ENCODE peak calls at places on chromosomes 2 and 18, in nine cellular contexts. E is dorsolateral prefrontal cortex; Z is CD4-positive, alpha-beta memory T cell; W is IMR-90; Y is ovary; K is CD8-positive, alpha-beta T cell; B is psoas muscle; M is K562; I is brain microvascular endothelial cell. D is an unnamed sample.

GRCh38 chr2:3680548-3681345 is 22.6 kb upstream of the DCDC2C start:
- DNase-seq in E (no peak), Z (no peak), W (no peak), Y (no peak), K (no peak), B (no peak), M (no peak), I (no peak), D (no peak)

GRCh38 chr2:168188011-168188410 is 59.4 kb downstream of the STK39 start:
- DNase-seq in E (no peak), Z (no peak), W (no peak), Y (no peak), K (no peak), B (no peak), M (no peak), I (no peak), D (no peak)

GRCh38 chr2:226798422-226799210 is 1.0 kb downstream of the IRS1 start:
- DNase-seq in E (peak), Z (peak), W (peak), Y (no peak), K (peak), B (peak), M (no peak), I (peak), D (peak)

GRCh38 chr2:20574930-20575329 is 76.0 kb downstream of the HS1BP3 start:
- DNase-seq in E (no peak), Z (no peak), W (no peak), Y (no peak), K (no peak), B (no peak), M (no peak), I (no peak), D (no peak)

GRCh38 chr2:187912956-187913355 is 358.7 kb upstream of the TFPI start:
- DNase-seq in E (no peak), Z (no peak), W (no peak), Y (no peak), K (no peak), B (no peak), M (no peak), I (no peak), D (no peak)

GRCh38 chr2:121360566-121361300 is 75.7 kb upstream of the TFCP2L1 start:
- DNase-seq in E (no peak), Z (no peak), W (peak), Y (no peak), K (no peak), B (peak), M (no peak), I (peak), D (peak)

GRCh38 chr18:69813559-69813958 is 134.1 kb downstream of the CD226 start:
- DNase-seq in E (no peak), Z (no peak), W (no peak), Y (no peak), K (no peak), B (no peak), M (no peak), I (no peak), D (no peak)

GRCh38 chr2:88016086-88016947 is at the start of gene RNU2-63P:
- DNase-seq in E (peak), Z (peak), W (peak), Y (peak), K (peak), B (peak), M (peak), I (peak), D (peak)

GRCh38 chr2:173653427-173653795 is 298.7 kb downstream of the CDCA7 start:
- DNase-seq in E (no peak), Z (no peak), W (no peak), Y (no peak), K (no peak), B (no peak), M (no peak), I (no peak), D (no peak)

GRCh38 chr2:195902857-195903256 is 165.8 kb downstream of the DNAH7 start:
- DNase-seq in E (no peak), Z (no peak), W (no peak), Y (no peak), K (no peak), B (no peak), M (no peak), I (no peak), D (no peak)

GRCh38 chr2:39609917-39610316 is 55.8 kb upstream of the TMEM178A start:
- DNase-seq in E (no peak), Z (no peak), W (no peak), Y (no peak), K (no peak), B (no peak), M (no peak), I (no peak), D (no peak)

GRCh38 chr2:51490576-51491234 is 458.8 kb upstream of the NRXN1 start:
- DNase-seq in E (no peak), Z (no peak), W (no peak), Y (no peak), K (no peak), B (no peak), M (no peak), I (peak), D (no peak)

GRCh38 chr2:232349546-232349945 is 29.0 kb upstream of the ALPP start:
- DNase-seq in E (no peak), Z (no peak), W (no peak), Y (no peak), K (no peak), B (no peak), M (no peak), I (no peak), D (peak)

GRCh38 chr18:49238433-49239042 is 221.9 kb downstream of the DYM start:
- DNase-seq in E (no peak), Z (no peak), W (peak), Y (no peak), K (no peak), B (no peak), M (peak), I (peak), D (no peak)

GRCh38 chr2:228728961-228729360 is 542.1 kb downstream of the PID1 start:
- DNase-seq in E (no peak), Z (no peak), W (no peak), Y (no peak), K (no peak), B (no peak), M (no peak), I (no peak), D (no peak)

GRCh38 chr2:86441789-86442641 is 844 bp downstream of the KDM3A start:
- DNase-seq in E (peak), Z (peak), W (peak), Y (peak), K (peak), B (peak), M (peak), I (peak), D (peak)

GRCh38 chr18:5601188-5601624 is 57.4 kb upstream of the EPB41L3 start:
- DNase-seq in E (no peak), Z (no peak), W (no peak), Y (no peak), K (no peak), B (no peak), M (no peak), I (no peak), D (no peak)

GRCh38 chr18:45775241-45775676 is 50.2 kb upstream of the SIGLEC15 start:
- DNase-seq in E (peak), Z (peak), W (peak), Y (peak), K (peak), B (peak), M (peak), I (peak), D (peak)

GRCh38 chr2:203909946-203910476 is 26.6 kb upstream of the ICOS start:
- DNase-seq in E (no peak), Z (no peak), W (no peak), Y (no peak), K (no peak), B (no peak), M (no peak), I (no peak), D (no peak)

GRCh38 chr2:62306751-62307468 is 111.0 kb downstream of the B3GNT2 start:
- DNase-seq in E (no peak), Z (peak), W (peak), Y (no peak), K (peak), B (no peak), M (no peak), I (peak), D (no peak)

GRCh38 chr2:233481368-233482142 is 85.0 kb downstream of the USP40 start:
- DNase-seq in E (no peak), Z (no peak), W (no peak), Y (no peak), K (no peak), B (no peak), M (no peak), I (no peak), D (peak)

GRCh38 chr2:30361751-30362394 is 85.2 kb upstream of the LCLAT1 start:
- DNase-seq in E (no peak), Z (no peak), W (no peak), Y (no peak), K (no peak), B (no peak), M (no peak), I (no peak), D (no peak)

GRCh38 chr2:147223119-147223518 is 621.7 kb upstream of the ACVR2A start:
- DNase-seq in E (no peak), Z (no peak), W (no peak), Y (no peak), K (no peak), B (no peak), M (no peak), I (no peak), D (no peak)

GRCh38 chr2:232454630-232455029 is 1.3 kb upstream of the ALPI start:
- DNase-seq in E (peak), Z (no peak), W (no peak), Y (no peak), K (no peak), B (no peak), M (no peak), I (no peak), D (peak)

GRCh38 chr2:110639972-110640371 is 37.9 kb downstream of the BUB1 start:
- DNase-seq in E (no peak), Z (no peak), W (no peak), Y (no peak), K (no peak), B (no peak), M (no peak), I (no peak), D (no peak)

GRCh38 chr2:206257345-206257744 is 17.1 kb upstream of the ZDBF2 start:
- DNase-seq in E (no peak), Z (no peak), W (no peak), Y (no peak), K (no peak), B (no peak), M (no peak), I (no peak), D (no peak)

GRCh38 chr2:18987592-18988073 is 370.8 kb downstream of the OSR1 start:
- DNase-seq in E (peak), Z (no peak), W (peak), Y (peak), K (no peak), B (peak), M (no peak), I (peak), D (peak)

GRCh38 chr18:3012306-3012919 is 531 bp downstream of the LPIN2 start:
- DNase-seq in E (peak), Z (peak), W (peak), Y (peak), K (peak), B (peak), M (peak), I (no peak), D (no peak)

GRCh38 chr2:241545113-241545512 is 13.4 kb upstream of the BOK start:
- DNase-seq in E (no peak), Z (no peak), W (peak), Y (no peak), K (no peak), B (no peak), M (no peak), I (peak), D (no peak)

GRCh38 chr18:21682276-21683051 is 22.1 kb downstream of the ABHD3 start:
- DNase-seq in E (no peak), Z (peak), W (peak), Y (no peak), K (peak), B (no peak), M (no peak), I (no peak), D (no peak)

GRCh38 chr2:236568068-236568921 is 1.3 kb upstream of the ACKR3 start:
- DNase-seq in E (peak), Z (peak), W (no peak), Y (peak), K (no peak), B (peak), M (no peak), I (no peak), D (peak)

GRCh38 chr2:31979966-31980365 is 30.8 kb downstream of the MEMO1 start:
- DNase-seq in E (no peak), Z (no peak), W (no peak), Y (no peak), K (no peak), B (no peak), M (no peak), I (no peak), D (no peak)

GRCh38 chr18:79371536-79372210 is 24.1 kb upstream of the NFATC1 start:
- DNase-seq in E (no peak), Z (no peak), W (no peak), Y (no peak), K (no peak), B (no peak), M (no peak), I (no peak), D (no peak)

GRCh38 chr2:207153266-207153990 is 12.3 kb downstream of the KLF7 start:
- DNase-seq in E (no peak), Z (no peak), W (no peak), Y (no peak), K (no peak), B (no peak), M (no peak), I (no peak), D (no peak)

GRCh38 chr2:172927381-172928357 is 148.0 kb upstream of the MAP3K20 start:
- DNase-seq in E (no peak), Z (no peak), W (peak), Y (no peak), K (no peak), B (no peak), M (no peak), I (peak), D (no peak)

GRCh38 chr2:133434962-133435668 is 133.1 kb downstream of the NCKAP5 start:
- DNase-seq in E (no peak), Z (no peak), W (peak), Y (no peak), K (no peak), B (no peak), M (no peak), I (peak), D (no peak)

GRCh38 chr2:64403426-64403825 is 50.5 kb upstream of the LGALSL start:
- DNase-seq in E (no peak), Z (no peak), W (no peak), Y (no peak), K (no peak), B (no peak), M (no peak), I (no peak), D (no peak)

GRCh38 chr2:75077909-75078308 is 119.5 kb downstream of the POLE4 start:
- DNase-seq in E (no peak), Z (no peak), W (no peak), Y (no peak), K (no peak), B (no peak), M (no peak), I (no peak), D (no peak)
- H3K4me3 ChIP-seq in E (no peak), Z (no peak), W (no peak), Y (no peak), K (no peak), B (no peak), M (no peak), I (no peak), D (no peak)

DNA sequence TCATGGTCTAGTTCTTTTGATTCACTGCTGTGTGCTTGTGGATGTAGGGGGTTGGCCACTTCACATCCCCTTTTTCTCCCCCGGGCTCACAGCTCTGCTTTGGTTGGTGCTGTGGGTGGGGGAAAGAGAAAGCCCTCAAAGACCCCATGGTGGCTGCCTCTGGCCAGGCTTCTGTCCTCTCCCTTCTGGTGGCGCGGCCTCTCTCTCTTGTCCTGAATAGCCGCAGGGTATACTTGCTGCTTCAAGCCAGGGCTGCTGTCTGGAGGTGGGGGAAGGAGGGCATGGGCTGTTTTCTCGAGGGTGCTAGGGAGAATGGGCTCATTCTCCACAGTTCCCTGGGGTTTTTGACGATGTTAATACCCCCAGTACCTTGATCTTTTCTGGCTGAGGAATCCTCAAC is 53.9 kb downstream of the IL1R2 start:
- DNase-seq in E (no peak), Z (no peak), W (no peak), Y (no peak), K (no peak), B (no peak), M (no peak), I (no peak), D (no peak)
- H3K27ac ChIP-seq in E (no peak), Z (no peak), W (peak), Y (no peak), K (no peak), B (no peak), M (no peak), I (peak), D (peak)

DNA sequence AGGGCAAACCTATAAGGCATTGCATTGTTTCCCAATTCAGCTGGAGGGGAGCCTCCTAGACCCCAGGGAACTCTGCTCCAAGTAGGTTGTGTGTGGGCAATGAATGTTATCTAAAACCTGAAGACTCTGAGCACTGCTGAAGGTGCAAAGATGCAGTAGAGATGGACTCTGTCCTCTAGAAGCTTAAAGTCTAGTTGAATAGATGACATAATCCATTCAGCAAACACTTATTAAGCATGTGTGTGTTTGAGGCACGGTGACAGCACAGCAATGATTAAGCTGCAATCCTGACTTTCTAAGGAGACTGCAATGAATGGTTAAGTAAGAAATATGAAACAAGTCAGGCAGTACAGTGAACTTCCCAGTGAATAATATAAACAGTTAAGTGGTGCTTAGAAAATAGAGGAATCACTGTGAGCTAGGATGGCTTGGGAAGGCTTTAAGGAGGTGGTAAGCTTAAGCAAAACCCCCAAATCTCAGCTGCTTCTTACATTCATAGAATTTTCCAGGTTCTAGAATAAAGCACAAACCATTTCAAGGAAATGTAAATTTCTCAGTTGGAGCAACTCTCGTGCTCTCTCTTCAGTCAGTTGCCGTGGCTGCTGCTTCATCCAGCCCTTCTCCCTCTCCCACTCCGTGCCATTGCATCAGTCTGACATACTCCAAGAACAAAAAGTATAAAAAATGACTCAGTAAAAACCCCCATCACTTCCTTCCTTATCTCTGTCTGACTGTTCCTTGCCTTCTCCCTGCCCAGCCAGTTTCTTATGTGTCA is 19.1 kb downstream of the MXD1 start:
- DNase-seq in E (no peak), Z (no peak), W (peak), Y (no peak), K (no peak), B (no peak), M (peak), I (peak), D (no peak)
- H3K4me3 ChIP-seq in E (no peak), Z (no peak), W (peak), Y (no peak), K (no peak), B (no peak), M (no peak), I (no peak), D (no peak)

DNA sequence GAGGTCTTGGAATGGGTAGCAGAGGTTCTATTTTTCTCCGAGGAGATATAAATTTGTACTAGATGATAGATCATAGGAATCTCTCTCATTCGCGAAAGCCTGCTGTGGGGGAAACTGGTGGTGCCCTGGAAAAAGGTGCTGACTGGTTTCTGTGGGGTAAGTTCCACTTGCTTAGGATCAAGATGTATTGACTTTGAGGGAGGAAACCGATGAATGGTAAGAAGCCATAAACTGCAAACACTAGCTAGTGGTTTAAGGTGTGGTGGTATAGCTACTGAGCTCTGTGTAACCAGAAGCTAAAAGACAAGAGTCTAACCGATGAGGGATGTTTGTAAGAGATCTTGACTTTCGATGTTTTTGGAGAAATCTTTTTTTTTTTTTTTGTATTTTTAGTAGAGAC is 808 bp downstream of the AGPS start:
- DNase-seq in E (no peak), Z (peak), W (no peak), Y (no peak), K (no peak), B (no peak), M (no peak), I (peak), D (no peak)
- H3K27ac ChIP-seq in E (no peak), Z (peak), W (no peak), Y (peak), K (peak), B (peak), M (peak), I (peak), D (peak)

DNA sequence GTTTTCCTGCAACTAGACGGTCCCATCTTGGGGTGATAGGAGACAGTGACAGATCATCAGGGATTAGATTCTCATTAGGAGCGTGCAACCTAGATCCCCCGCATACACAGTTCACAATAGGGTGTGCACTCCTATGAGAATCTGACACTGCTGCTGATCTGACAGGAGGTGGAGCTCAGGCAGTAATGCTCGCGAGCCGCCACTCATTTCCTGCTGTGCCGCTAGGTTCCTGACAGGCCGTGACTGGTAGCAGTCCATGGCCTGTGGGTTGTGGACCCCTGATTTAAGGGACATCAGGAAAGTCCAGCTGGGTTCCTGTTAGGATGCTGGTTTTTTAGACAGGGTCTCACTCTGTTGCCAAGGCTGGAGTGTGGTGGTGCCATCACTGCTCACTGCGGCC is 48.7 kb downstream of the PTPRM start:
- DNase-seq in E (no peak), Z (no peak), W (no peak), Y (no peak), K (no peak), B (no peak), M (no peak), I (no peak), D (no peak)
- H3K4me3 ChIP-seq in E (no peak), Z (no peak), W (no peak), Y (no peak), K (no peak), B (no peak), M (no peak), I (no peak), D (no peak)

DNA sequence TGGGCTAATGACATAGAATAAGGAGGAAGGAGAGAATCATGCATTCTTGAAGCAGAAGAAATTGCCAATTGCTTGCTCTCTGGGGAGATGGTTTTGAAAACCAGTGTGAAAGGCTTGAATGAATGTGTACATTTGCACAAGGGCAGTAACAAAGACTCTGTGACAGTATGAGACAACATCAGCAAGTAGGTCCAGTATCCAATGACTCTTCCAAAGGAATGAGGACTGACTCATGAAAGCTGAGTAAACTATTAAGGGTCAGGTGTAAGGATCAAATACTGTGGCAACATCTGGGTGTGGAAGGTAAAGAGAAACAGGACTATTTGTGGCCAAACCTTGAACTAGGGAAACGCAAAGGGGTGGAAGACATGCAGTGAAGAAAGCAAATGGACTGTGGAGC is 886.0 kb upstream of the CHAC2 start:
- DNase-seq in E (no peak), Z (no peak), W (peak), Y (no peak), K (no peak), B (no peak), M (no peak), I (peak), D (no peak)
- H3K27ac ChIP-seq in E (no peak), Z (no peak), W (peak), Y (no peak), K (no peak), B (no peak), M (no peak), I (peak), D (no peak)

D was measured in lower lobe of right lung.